ENCODE peak calls at places on chromosomes 13 and 19, in five cellular contexts. One of them, this sample, is unnamed.

GRCh38 chr19:57872450-57872849 is 16.4 kb downstream of the ZNF814 start:
- DNase-seq in neuronal stem cell: no peak
- DNase-seq in trophoblast cell: no peak
- DNase-seq in mesenchymal stem cell: no peak
- DNase-seq in H1: no peak
- DNase-seq in this sample: no peak

GRCh38 chr19:1266116-1266817 is 2.9 kb upstream of the CIRBP start:
- DNase-seq in H1: no peak
- DNase-seq in trophoblast cell: peak; percentile 74
- DNase-seq in neuronal stem cell: peak; percentile 92
- DNase-seq in mesenchymal stem cell: peak; percentile 92
- DNase-seq in this sample: peak; percentile 87

GRCh38 chr19:36030264-36031148 is 2.2 kb downstream of the CLIP3 start:
- DNase-seq in mesenchymal stem cell: no peak
- DNase-seq in trophoblast cell: peak; percentile 6
- DNase-seq in neuronal stem cell: no peak
- DNase-seq in H1: no peak
- DNase-seq in this sample: no peak

GRCh38 chr19:33472696-33473624 is 48.6 kb downstream of the PEPD start:
- DNase-seq in trophoblast cell: peak; percentile 10
- DNase-seq in mesenchymal stem cell: peak; percentile 48
- DNase-seq in H1: no peak
- DNase-seq in neuronal stem cell: no peak
- DNase-seq in this sample: no peak

GRCh38 chr19:10713317-10713716 is 4.6 kb upstream of the DNM2 start:
- DNase-seq in neuronal stem cell: no peak
- DNase-seq in mesenchymal stem cell: no peak
- DNase-seq in trophoblast cell: no peak
- DNase-seq in H1: no peak
- DNase-seq in this sample: no peak

GRCh38 chr13:27170521-27171243 is 929 bp downstream of the USP12 start:
- DNase-seq in neuronal stem cell: peak; percentile 54
- DNase-seq in mesenchymal stem cell: no peak
- DNase-seq in trophoblast cell: peak; percentile 57
- DNase-seq in H1: no peak
- DNase-seq in this sample: peak; percentile 69

GRCh38 chr13:34116651-34117050 is 298.7 kb downstream of the RFC3 start:
- DNase-seq in H1: no peak
- DNase-seq in trophoblast cell: no peak
- DNase-seq in neuronal stem cell: no peak
- DNase-seq in mesenchymal stem cell: no peak
- DNase-seq in this sample: no peak

GRCh38 chr13:19817106-19817505 is 34.4 kb upstream of the PSPC1 start:
- DNase-seq in neuronal stem cell: no peak
- DNase-seq in H1: no peak
- DNase-seq in mesenchymal stem cell: no peak
- DNase-seq in trophoblast cell: no peak
- DNase-seq in this sample: no peak

GRCh38 chr13:33204130-33204927 is 81.2 kb downstream of the STARD13 start:
- DNase-seq in neuronal stem cell: no peak
- DNase-seq in H1: no peak
- DNase-seq in mesenchymal stem cell: peak; percentile 89
- DNase-seq in trophoblast cell: no peak
- DNase-seq in this sample: no peak

GRCh38 chr19:13882419-13882795 is 5.5 kb downstream of the NANOS3 start:
- DNase-seq in trophoblast cell: no peak
- DNase-seq in neuronal stem cell: no peak
- DNase-seq in H1: no peak
- DNase-seq in mesenchymal stem cell: no peak
- DNase-seq in this sample: no peak

GRCh38 chr19:18538115-18538514 is 5.3 kb downstream of the FKBP8 start:
- DNase-seq in mesenchymal stem cell: no peak
- DNase-seq in trophoblast cell: no peak
- DNase-seq in H1: no peak
- DNase-seq in neuronal stem cell: no peak
- DNase-seq in this sample: no peak

GRCh38 chr13:62482351-62482750 is 1066.7 kb upstream of the PCDH20 start:
- DNase-seq in H1: no peak
- DNase-seq in trophoblast cell: no peak
- DNase-seq in neuronal stem cell: no peak
- DNase-seq in mesenchymal stem cell: no peak
- DNase-seq in this sample: no peak

GRCh38 chr19:39671739-39672363 is 16.1 kb downstream of the LGALS16 start:
- DNase-seq in H1: peak; percentile 15
- DNase-seq in neuronal stem cell: peak; percentile 46
- DNase-seq in trophoblast cell: peak; percentile 53
- DNase-seq in mesenchymal stem cell: peak; percentile 45
- DNase-seq in this sample: peak; percentile 55

GRCh38 chr19:21143846-21144245 is 2.0 kb downstream of the ZNF431 start:
- DNase-seq in neuronal stem cell: no peak
- DNase-seq in H1: no peak
- DNase-seq in trophoblast cell: peak; percentile 80
- DNase-seq in mesenchymal stem cell: peak; percentile 3
- DNase-seq in this sample: no peak

GRCh38 chr19:10881403-10882107 is 10.2 kb downstream of the CARM1 start:
- DNase-seq in trophoblast cell: no peak
- DNase-seq in mesenchymal stem cell: no peak
- DNase-seq in H1: no peak
- DNase-seq in neuronal stem cell: peak; percentile 83
- DNase-seq in this sample: peak; percentile 61

GRCh38 chr13:66266348-66266747 is 963.8 kb downstream of the PCDH9 start:
- DNase-seq in mesenchymal stem cell: no peak
- DNase-seq in H1: no peak
- DNase-seq in trophoblast cell: no peak
- DNase-seq in neuronal stem cell: no peak
- DNase-seq in this sample: no peak

GRCh38 chr13:30739646-30740642 is 4.6 kb downstream of the ALOX5AP start:
- DNase-seq in neuronal stem cell: no peak
- DNase-seq in H1: no peak
- DNase-seq in trophoblast cell: no peak
- DNase-seq in mesenchymal stem cell: peak; percentile 93
- DNase-seq in this sample: no peak

GRCh38 chr13:50449465-50449864 is 394.0 kb downstream of the DLEU7 start:
- DNase-seq in trophoblast cell: no peak
- DNase-seq in neuronal stem cell: no peak
- DNase-seq in mesenchymal stem cell: peak; percentile 12
- DNase-seq in H1: no peak
- DNase-seq in this sample: no peak

GRCh38 chr13:40315416-40316064 is 350.9 kb downstream of the FOXO1 start:
- DNase-seq in H1: no peak
- DNase-seq in mesenchymal stem cell: no peak
- DNase-seq in trophoblast cell: peak; percentile 22
- DNase-seq in neuronal stem cell: no peak
- DNase-seq in this sample: no peak

GRCh38 chr19:35349614-35350521 is 2.2 kb downstream of the FFAR1 start:
- DNase-seq in H1: no peak
- DNase-seq in trophoblast cell: no peak
- DNase-seq in mesenchymal stem cell: no peak
- DNase-seq in neuronal stem cell: no peak
- DNase-seq in this sample: peak; percentile 20

GRCh38 chr19:37933965-37934364 is 27.0 kb downstream of the SIPA1L3 start:
- DNase-seq in mesenchymal stem cell: peak; percentile 58
- DNase-seq in trophoblast cell: peak; percentile 42
- DNase-seq in H1: no peak
- DNase-seq in neuronal stem cell: no peak
- DNase-seq in this sample: no peak

GRCh38 chr13:101627556-101627943 is 175.1 kb downstream of the ITGBL1 start:
- DNase-seq in mesenchymal stem cell: peak; percentile 29
- DNase-seq in neuronal stem cell: no peak
- DNase-seq in H1: no peak
- DNase-seq in trophoblast cell: no peak
- DNase-seq in this sample: no peak

GRCh38 chr13:111114362-111115050 is 604 bp upstream of the ARHGEF7 start:
- DNase-seq in mesenchymal stem cell: peak; percentile 80
- DNase-seq in neuronal stem cell: peak; percentile 20
- DNase-seq in trophoblast cell: peak; percentile 75
- DNase-seq in H1: no peak
- DNase-seq in this sample: peak; percentile 50

GRCh38 chr13:89748716-89749115 is 1598.8 kb upstream of the MIR17HG start:
- DNase-seq in mesenchymal stem cell: no peak
- DNase-seq in H1: no peak
- DNase-seq in neuronal stem cell: no peak
- DNase-seq in trophoblast cell: no peak
- DNase-seq in this sample: no peak

GRCh38 chr19:3837922-3838321 is 30.9 kb downstream of the ZFR2 start:
- DNase-seq in H1: no peak
- DNase-seq in trophoblast cell: no peak
- DNase-seq in neuronal stem cell: no peak
- DNase-seq in mesenchymal stem cell: no peak
- DNase-seq in this sample: no peak

GRCh38 chr19:18467978-18468377 is 30.0 kb upstream of the ISYNA1 start:
- DNase-seq in trophoblast cell: no peak
- DNase-seq in H1: no peak
- DNase-seq in mesenchymal stem cell: no peak
- DNase-seq in neuronal stem cell: no peak
- DNase-seq in this sample: no peak

GRCh38 chr19:19067276-19068072 is 3.7 kb downstream of the SLC25A42 start:
- DNase-seq in H1: no peak
- DNase-seq in trophoblast cell: no peak
- DNase-seq in neuronal stem cell: no peak
- DNase-seq in mesenchymal stem cell: no peak
- DNase-seq in this sample: no peak

GRCh38 chr13:42981853-42982252 is 10.2 kb downstream of the EPSTI1 start:
- DNase-seq in mesenchymal stem cell: no peak
- DNase-seq in H1: no peak
- DNase-seq in neuronal stem cell: no peak
- DNase-seq in trophoblast cell: peak; percentile 94
- DNase-seq in this sample: no peak

GRCh38 chr13:32902898-32903297 is 113.3 kb upstream of the KL start:
- DNase-seq in mesenchymal stem cell: no peak
- DNase-seq in neuronal stem cell: no peak
- DNase-seq in trophoblast cell: no peak
- DNase-seq in H1: no peak
- DNase-seq in this sample: peak; percentile 68

GRCh38 chr19:12841094-12841493 is 2.8 kb downstream of the MAST1 start:
- DNase-seq in mesenchymal stem cell: peak; percentile 38
- DNase-seq in neuronal stem cell: peak; percentile 96
- DNase-seq in H1: peak; percentile 94
- DNase-seq in trophoblast cell: no peak
- DNase-seq in this sample: peak; percentile 98

DNA sequence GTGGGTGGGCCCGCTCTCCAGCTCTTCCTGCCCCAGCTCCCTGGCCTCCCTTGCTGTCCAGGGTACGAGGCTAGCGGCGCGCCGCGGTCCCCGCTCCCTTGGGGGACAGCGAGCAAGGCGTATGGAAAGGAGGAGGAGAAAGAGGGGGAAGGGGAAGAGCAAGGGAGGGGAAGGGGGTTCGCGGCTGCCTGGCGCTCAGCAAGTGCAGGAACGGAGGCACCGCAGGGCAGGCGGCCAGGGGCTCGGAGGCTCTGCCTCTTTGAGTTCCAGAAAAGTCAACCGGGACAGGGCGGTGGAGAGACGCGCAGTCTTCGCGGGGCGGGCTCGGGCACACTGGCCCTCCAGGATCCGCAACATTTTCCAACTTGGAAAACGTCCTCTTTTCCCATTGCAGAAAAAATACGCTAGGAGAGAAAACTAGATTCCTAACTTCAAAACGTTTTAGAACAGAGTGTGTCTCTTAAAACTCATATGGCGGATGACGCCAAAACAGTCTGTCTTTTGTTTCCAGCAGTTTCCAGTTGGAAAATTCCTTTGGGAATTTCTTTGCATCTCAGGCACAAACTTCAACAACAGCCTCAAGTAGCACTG is 23.1 kb upstream of the TNFRSF19 start:
- DNase-seq in H1: peak; percentile 19
- DNase-seq in mesenchymal stem cell: peak; percentile 8
- DNase-seq in trophoblast cell: no peak
- DNase-seq in neuronal stem cell: no peak
- DNase-seq in this sample: peak; percentile 51
- H3K27ac ChIP-seq in H1: no peak overlapping the region
- H3K27ac ChIP-seq in mesenchymal stem cell: no peak overlapping the region
- H3K27ac ChIP-seq in trophoblast cell: peak overlapping the region; percentile 1
- H3K27ac ChIP-seq in neuronal stem cell: no peak overlapping the region
- H3K27ac ChIP-seq in this sample: no peak overlapping the region

GRCh38 chr13:99974939-99975561 is 3.5 kb upstream of the ZIC5 start:
- DNase-seq in neuronal stem cell: no peak
- DNase-seq in H1: no peak
- DNase-seq in mesenchymal stem cell: no peak
- DNase-seq in trophoblast cell: no peak
- DNase-seq in this sample: peak; percentile 52
- H3K9ac ChIP-seq in neuronal stem cell: no peak overlapping the region
- H3K9ac ChIP-seq in H1: no peak overlapping the region
- H3K9ac ChIP-seq in mesenchymal stem cell: no peak overlapping the region
- H3K9ac ChIP-seq in trophoblast cell: no peak overlapping the region
- H3K9ac ChIP-seq in this sample: no peak overlapping the region

DNA sequence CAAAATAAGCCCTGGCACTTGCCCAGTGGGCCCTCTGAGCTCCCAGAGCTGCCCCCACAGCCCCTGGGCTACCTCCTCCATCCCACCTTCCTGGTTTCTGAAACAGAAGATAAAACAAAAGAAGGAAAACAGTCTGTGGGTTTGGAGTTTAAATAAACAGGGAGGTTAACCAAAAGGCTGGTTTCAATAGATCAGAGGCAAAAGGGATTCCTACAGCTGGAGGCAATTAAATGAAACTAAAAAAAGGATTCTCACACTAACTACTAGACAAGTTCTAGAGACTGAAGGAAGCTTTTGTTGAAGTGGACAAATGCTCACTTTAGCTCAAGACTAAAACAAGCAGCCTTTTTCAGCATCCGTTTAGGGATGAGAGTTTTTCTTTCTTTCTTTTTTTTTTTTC is 569.8 kb downstream of the FGF9 start:
- DNase-seq in neuronal stem cell: no peak
- DNase-seq in H1: no peak
- DNase-seq in trophoblast cell: no peak
- DNase-seq in mesenchymal stem cell: no peak
- DNase-seq in this sample: no peak
- H2BK12ac ChIP-seq in neuronal stem cell: no peak overlapping the region
- H2BK12ac ChIP-seq in H1: no peak overlapping the region
- H2BK12ac ChIP-seq in trophoblast cell: no peak overlapping the region
- H2BK12ac ChIP-seq in mesenchymal stem cell: no peak overlapping the region
- H2BK12ac ChIP-seq in this sample: no peak overlapping the region

DNA sequence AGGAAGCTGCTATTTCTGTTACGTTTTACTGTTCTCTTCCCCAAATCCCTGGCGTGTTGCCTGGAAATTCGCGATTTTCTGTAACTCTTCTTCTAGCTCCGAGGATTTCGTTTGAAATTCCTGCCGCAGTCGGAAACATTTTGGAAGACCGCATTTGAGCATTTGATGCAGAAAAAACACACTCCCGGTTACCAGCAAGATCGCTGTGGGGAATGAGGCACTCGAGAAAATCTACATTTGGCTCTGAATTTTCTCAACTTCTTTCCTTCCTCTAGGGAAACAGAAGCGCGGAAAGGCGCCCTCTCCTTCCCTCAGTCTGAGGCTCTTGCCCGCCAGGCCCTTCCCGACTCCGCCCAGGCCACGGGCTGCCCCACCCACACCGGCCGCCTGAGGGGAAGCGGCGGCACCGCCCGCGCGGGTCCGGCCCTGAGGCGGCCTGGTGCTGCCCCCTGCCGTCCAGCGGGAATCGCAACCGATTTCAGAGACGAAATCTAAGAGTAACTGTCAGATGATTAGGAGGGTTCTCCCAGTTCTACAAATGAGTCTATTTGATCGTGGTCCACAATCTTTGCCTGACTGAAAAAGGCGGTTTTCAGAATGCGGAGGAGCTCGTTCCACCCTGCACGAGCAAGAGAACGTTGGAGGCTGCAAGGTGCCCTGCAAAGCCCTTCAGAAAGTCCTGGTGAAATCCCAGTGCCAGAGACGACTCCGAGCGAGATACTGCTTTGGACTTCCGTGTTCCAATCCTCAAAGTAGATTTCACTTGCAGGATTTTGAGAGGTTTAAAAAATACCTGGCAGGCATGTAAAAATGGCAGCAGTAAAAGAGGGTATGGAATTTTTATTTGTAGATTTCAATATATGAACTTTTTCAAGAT is 18.4 kb upstream of the TUBGCP3 start:
- DNase-seq in trophoblast cell: peak; percentile 87
- DNase-seq in mesenchymal stem cell: peak; percentile 86
- DNase-seq in neuronal stem cell: peak; percentile 77
- DNase-seq in H1: peak; percentile 57
- DNase-seq in this sample: peak; percentile 92
- H3K27ac ChIP-seq in trophoblast cell: no peak overlapping the region
- H3K27ac ChIP-seq in mesenchymal stem cell: peak overlapping the region; percentile 82
- H3K27ac ChIP-seq in neuronal stem cell: peak overlapping the region; percentile 53
- H3K27ac ChIP-seq in H1: peak overlapping the region; percentile 28
- H3K27ac ChIP-seq in this sample: no peak overlapping the region

This sample was measured in H9.